ENCODE peak calls at places on chromosomes 7 and 10, in nine cellular contexts. One of them, this sample, is unnamed.

GRCh38 chr7:158655931-158656441 is 48.6 kb downstream of the NCAPG2 start:
- DNase-seq in breast epithelium: no peak
- DNase-seq in IMR-90: no peak
- DNase-seq in mesendoderm: no peak
- DNase-seq in small intestine: no peak
- DNase-seq in aorta: no peak
- DNase-seq in CD8-positive, alpha-beta T cell: no peak
- DNase-seq in cardiac muscle cell: no peak
- DNase-seq in neuronal stem cell: no peak
- DNase-seq in this sample: no peak

GRCh38 chr10:31011660-31012022 is 20.0 kb downstream of the ZNF438 start:
- DNase-seq in breast epithelium: no peak
- DNase-seq in IMR-90: peak; percentile 44
- DNase-seq in mesendoderm: no peak
- DNase-seq in small intestine: no peak
- DNase-seq in aorta: no peak
- DNase-seq in CD8-positive, alpha-beta T cell: no peak
- DNase-seq in cardiac muscle cell: no peak
- DNase-seq in neuronal stem cell: no peak
- DNase-seq in this sample: no peak

GRCh38 chr7:138746073-138746472 is 44.9 kb upstream of the SVOPL start:
- DNase-seq in breast epithelium: no peak
- DNase-seq in IMR-90: no peak
- DNase-seq in mesendoderm: no peak
- DNase-seq in small intestine: no peak
- DNase-seq in aorta: no peak
- DNase-seq in CD8-positive, alpha-beta T cell: no peak
- DNase-seq in cardiac muscle cell: no peak
- DNase-seq in neuronal stem cell: no peak
- DNase-seq in this sample: no peak

GRCh38 chr10:113020838-113021237 is 70.8 kb downstream of the TCF7L2 start:
- DNase-seq in breast epithelium: no peak
- DNase-seq in IMR-90: no peak
- DNase-seq in mesendoderm: no peak
- DNase-seq in small intestine: no peak
- DNase-seq in aorta: no peak
- DNase-seq in CD8-positive, alpha-beta T cell: no peak
- DNase-seq in cardiac muscle cell: no peak
- DNase-seq in neuronal stem cell: no peak
- DNase-seq in this sample: no peak

GRCh38 chr10:88186335-88186734 is 322.9 kb downstream of the PTEN start:
- DNase-seq in breast epithelium: no peak
- DNase-seq in IMR-90: peak; percentile 87
- DNase-seq in mesendoderm: no peak
- DNase-seq in small intestine: no peak
- DNase-seq in aorta: no peak
- DNase-seq in CD8-positive, alpha-beta T cell: no peak
- DNase-seq in cardiac muscle cell: peak; percentile 65
- DNase-seq in neuronal stem cell: no peak
- DNase-seq in this sample: no peak

GRCh38 chr7:100584677-100585510 is 1.0 kb downstream of the LRCH4 start:
- DNase-seq in breast epithelium: no peak
- DNase-seq in IMR-90: peak; percentile 89
- DNase-seq in mesendoderm: peak; percentile 91
- DNase-seq in small intestine: peak; percentile 87
- DNase-seq in aorta: peak; percentile 78
- DNase-seq in CD8-positive, alpha-beta T cell: no peak
- DNase-seq in cardiac muscle cell: peak; percentile 95
- DNase-seq in neuronal stem cell: peak; percentile 74
- DNase-seq in this sample: no peak

GRCh38 chr7:6578114-6579084 is 1.1 kb downstream of the ZDHHC4 start:
- DNase-seq in breast epithelium: no peak
- DNase-seq in IMR-90: peak; percentile 29
- DNase-seq in mesendoderm: peak; percentile 61
- DNase-seq in small intestine: no peak
- DNase-seq in aorta: no peak
- DNase-seq in CD8-positive, alpha-beta T cell: no peak
- DNase-seq in cardiac muscle cell: peak; percentile 24
- DNase-seq in neuronal stem cell: no peak
- DNase-seq in this sample: no peak

GRCh38 chr10:34337917-34338316 is 477.2 kb downstream of the PARD3 start:
- DNase-seq in breast epithelium: no peak
- DNase-seq in IMR-90: no peak
- DNase-seq in mesendoderm: no peak
- DNase-seq in small intestine: no peak
- DNase-seq in aorta: no peak
- DNase-seq in CD8-positive, alpha-beta T cell: no peak
- DNase-seq in cardiac muscle cell: no peak
- DNase-seq in neuronal stem cell: no peak
- DNase-seq in this sample: no peak

GRCh38 chr7:50837965-50838364 is 55.3 kb upstream of the GRB10 start:
- DNase-seq in breast epithelium: no peak
- DNase-seq in IMR-90: peak; percentile 89
- DNase-seq in mesendoderm: no peak
- DNase-seq in small intestine: no peak
- DNase-seq in aorta: no peak
- DNase-seq in CD8-positive, alpha-beta T cell: no peak
- DNase-seq in cardiac muscle cell: peak; percentile 48
- DNase-seq in neuronal stem cell: no peak
- DNase-seq in this sample: no peak

GRCh38 chr10:128036746-128037542 is 89.3 kb downstream of the MKI67 start:
- DNase-seq in breast epithelium: no peak
- DNase-seq in IMR-90: peak; percentile 16
- DNase-seq in mesendoderm: no peak
- DNase-seq in small intestine: peak; percentile 95
- DNase-seq in aorta: peak; percentile 78
- DNase-seq in CD8-positive, alpha-beta T cell: no peak
- DNase-seq in cardiac muscle cell: peak; percentile 47
- DNase-seq in neuronal stem cell: no peak
- DNase-seq in this sample: no peak

GRCh38 chr7:1114088-1114487 is 26.2 kb downstream of the GPER1 start:
- DNase-seq in breast epithelium: no peak
- DNase-seq in IMR-90: no peak
- DNase-seq in mesendoderm: no peak
- DNase-seq in small intestine: no peak
- DNase-seq in aorta: peak; percentile 59
- DNase-seq in CD8-positive, alpha-beta T cell: no peak
- DNase-seq in cardiac muscle cell: no peak
- DNase-seq in neuronal stem cell: no peak
- DNase-seq in this sample: no peak

GRCh38 chr10:15237351-15237750 is 68.9 kb upstream of the NMT2 start:
- DNase-seq in breast epithelium: no peak
- DNase-seq in IMR-90: peak; percentile 54
- DNase-seq in mesendoderm: peak; percentile 88
- DNase-seq in small intestine: peak; percentile 28
- DNase-seq in aorta: no peak
- DNase-seq in CD8-positive, alpha-beta T cell: no peak
- DNase-seq in cardiac muscle cell: peak; percentile 68
- DNase-seq in neuronal stem cell: no peak
- DNase-seq in this sample: no peak

GRCh38 chr7:114345494-114345893 is 69.1 kb upstream of the FOXP2 start:
- DNase-seq in breast epithelium: no peak
- DNase-seq in IMR-90: peak; percentile 33
- DNase-seq in mesendoderm: no peak
- DNase-seq in small intestine: no peak
- DNase-seq in aorta: no peak
- DNase-seq in CD8-positive, alpha-beta T cell: no peak
- DNase-seq in cardiac muscle cell: peak; percentile 46
- DNase-seq in neuronal stem cell: no peak
- DNase-seq in this sample: no peak

GRCh38 chr10:125692246-125692931 is 9.4 kb upstream of the TEX36 start:
- DNase-seq in breast epithelium: no peak
- DNase-seq in IMR-90: peak; percentile 23
- DNase-seq in mesendoderm: no peak
- DNase-seq in small intestine: no peak
- DNase-seq in aorta: no peak
- DNase-seq in CD8-positive, alpha-beta T cell: no peak
- DNase-seq in cardiac muscle cell: no peak
- DNase-seq in neuronal stem cell: no peak
- DNase-seq in this sample: no peak

GRCh38 chr10:133351408-133352318 is 4.5 kb downstream of the PRAP1 start:
- DNase-seq in breast epithelium: no peak
- DNase-seq in IMR-90: no peak
- DNase-seq in mesendoderm: peak; percentile 56
- DNase-seq in small intestine: no peak
- DNase-seq in aorta: no peak
- DNase-seq in CD8-positive, alpha-beta T cell: no peak
- DNase-seq in cardiac muscle cell: no peak
- DNase-seq in neuronal stem cell: no peak
- DNase-seq in this sample: no peak
- H3K4me1 ChIP-seq in breast epithelium: peaks cover 2% of the 10 kb centered on the region
- H3K4me1 ChIP-seq in IMR-90: peaks cover 2% of the 10 kb centered on the region
- H3K4me1 ChIP-seq in mesendoderm: peaks cover 3% of the 10 kb centered on the region
- H3K4me1 ChIP-seq in small intestine: peaks cover 6% of the 10 kb centered on the region
- H3K4me1 ChIP-seq in aorta: no peaks in the 10 kb centered on the region
- H3K4me1 ChIP-seq in CD8-positive, alpha-beta T cell: peaks cover 4% of the 10 kb centered on the region
- H3K4me1 ChIP-seq in cardiac muscle cell: no peaks in the 10 kb centered on the region
- H3K4me1 ChIP-seq in neuronal stem cell: peaks cover 11% of the 10 kb centered on the region
- H3K4me1 ChIP-seq in this sample: peaks cover 17% of the 10 kb centered on the region

DNA sequence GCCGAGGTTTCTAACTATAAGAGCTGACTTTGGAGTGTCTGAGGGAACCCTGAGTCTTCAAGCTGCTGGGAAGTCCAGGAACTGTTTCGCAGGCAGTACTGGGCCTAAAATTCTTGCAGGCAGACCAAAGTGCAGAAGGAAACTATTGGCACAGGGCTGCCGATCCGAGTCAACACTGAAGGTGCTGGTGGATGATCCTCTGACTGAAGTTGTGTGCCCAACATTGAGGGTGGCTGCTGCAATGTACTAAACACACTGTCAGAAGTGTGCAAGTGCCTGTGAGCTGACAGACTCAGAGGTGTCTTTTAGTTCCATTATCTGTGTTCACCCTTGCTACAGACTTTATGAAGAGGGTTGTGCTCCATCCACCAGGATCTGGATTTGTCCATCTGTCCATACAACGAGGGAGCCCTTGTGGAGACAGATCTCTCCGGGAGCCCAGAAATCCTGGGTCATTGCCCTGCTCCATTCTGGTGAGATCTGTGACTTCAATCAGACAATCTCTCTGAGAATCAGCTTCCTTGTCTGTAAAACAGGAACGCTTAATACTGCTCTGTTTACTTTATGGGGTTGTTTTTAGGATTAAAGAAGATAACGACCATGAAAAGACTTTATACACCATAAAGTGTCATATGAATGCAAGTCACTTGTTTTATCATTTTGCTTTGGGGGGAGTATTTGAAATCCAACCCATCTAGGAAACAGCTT is 9.5 kb upstream of the TRPV6 start:
- DNase-seq in breast epithelium: no peak
- DNase-seq in IMR-90: no peak
- DNase-seq in mesendoderm: no peak
- DNase-seq in small intestine: peak; percentile 53
- DNase-seq in aorta: no peak
- DNase-seq in CD8-positive, alpha-beta T cell: no peak
- DNase-seq in cardiac muscle cell: no peak
- DNase-seq in neuronal stem cell: no peak
- DNase-seq in this sample: no peak
- H3K4me3 ChIP-seq in breast epithelium: no peak overlapping the region
- H3K4me3 ChIP-seq in IMR-90: no peak overlapping the region
- H3K4me3 ChIP-seq in mesendoderm: no peak overlapping the region
- H3K4me3 ChIP-seq in small intestine: no peak overlapping the region
- H3K4me3 ChIP-seq in aorta: no peak overlapping the region
- H3K4me3 ChIP-seq in CD8-positive, alpha-beta T cell: no peak overlapping the region
- H3K4me3 ChIP-seq in cardiac muscle cell: no peak overlapping the region
- H3K4me3 ChIP-seq in neuronal stem cell: no peak overlapping the region
- H3K4me3 ChIP-seq in this sample: no peak overlapping the region

DNA sequence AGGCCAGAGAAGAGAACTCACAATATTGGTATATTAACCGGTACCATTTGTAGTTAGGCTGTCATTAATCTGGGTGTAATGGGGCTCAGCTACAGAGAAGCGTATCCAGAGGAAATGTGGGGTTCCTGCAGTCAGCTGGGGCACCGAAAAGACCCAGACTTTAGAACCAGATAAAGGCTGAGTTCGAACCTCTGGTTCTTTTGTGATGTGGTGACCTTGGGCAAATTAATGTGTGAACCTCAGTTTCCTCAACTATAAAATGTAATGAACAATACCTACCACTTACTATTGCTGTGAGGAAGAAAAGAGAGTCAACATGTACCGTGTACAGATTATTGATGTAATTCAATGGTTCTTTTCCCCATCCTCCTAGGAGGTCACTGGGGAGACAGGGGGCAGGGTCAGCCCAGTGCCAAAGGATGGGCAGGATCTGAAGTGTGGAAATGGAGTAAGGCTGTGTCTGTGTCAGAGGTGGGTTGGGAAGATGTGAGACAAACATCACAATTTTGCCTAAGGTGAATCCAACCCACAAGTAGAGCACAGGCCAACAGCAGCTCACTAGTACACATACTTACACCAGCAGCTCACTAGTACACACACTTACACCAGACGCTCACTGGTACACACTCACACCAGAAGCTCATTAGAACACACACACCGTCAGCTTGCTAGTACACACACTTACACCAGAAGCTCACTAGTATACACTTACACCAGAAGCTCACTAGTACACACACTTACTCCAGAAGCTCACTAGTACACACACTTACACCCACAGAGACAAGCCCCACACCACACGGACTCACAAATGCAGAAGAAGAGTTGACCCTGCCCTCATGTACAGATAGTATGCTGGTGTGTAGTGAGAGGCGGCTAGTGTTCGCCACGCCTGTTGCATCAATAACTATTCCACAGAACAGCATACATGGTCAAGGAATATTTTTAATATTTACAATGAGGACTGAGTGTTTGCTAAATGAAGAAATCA is 28.0 kb downstream of the PRSS2 start:
- DNase-seq in breast epithelium: peak; percentile 3
- DNase-seq in IMR-90: no peak
- DNase-seq in mesendoderm: no peak
- DNase-seq in small intestine: no peak
- DNase-seq in aorta: no peak
- DNase-seq in CD8-positive, alpha-beta T cell: peak; percentile 39
- DNase-seq in cardiac muscle cell: no peak
- DNase-seq in neuronal stem cell: no peak
- DNase-seq in this sample: no peak
- H3K27me3 ChIP-seq in breast epithelium: peaks cover 47% of the 10 kb centered on the region
- H3K27me3 ChIP-seq in IMR-90: peaks cover 64% of the 10 kb centered on the region
- H3K27me3 ChIP-seq in mesendoderm: no peaks in the 10 kb centered on the region
- H3K27me3 ChIP-seq in small intestine: no peaks in the 10 kb centered on the region
- H3K27me3 ChIP-seq in aorta: peaks cover 1% of the 10 kb centered on the region
- H3K27me3 ChIP-seq in CD8-positive, alpha-beta T cell: no peaks in the 10 kb centered on the region
- H3K27me3 ChIP-seq in cardiac muscle cell: peaks cover 71% of the 10 kb centered on the region
- H3K27me3 ChIP-seq in neuronal stem cell: peaks cover 72% of the 10 kb centered on the region
- H3K27me3 ChIP-seq in this sample: no peaks in the 10 kb centered on the region

DNA sequence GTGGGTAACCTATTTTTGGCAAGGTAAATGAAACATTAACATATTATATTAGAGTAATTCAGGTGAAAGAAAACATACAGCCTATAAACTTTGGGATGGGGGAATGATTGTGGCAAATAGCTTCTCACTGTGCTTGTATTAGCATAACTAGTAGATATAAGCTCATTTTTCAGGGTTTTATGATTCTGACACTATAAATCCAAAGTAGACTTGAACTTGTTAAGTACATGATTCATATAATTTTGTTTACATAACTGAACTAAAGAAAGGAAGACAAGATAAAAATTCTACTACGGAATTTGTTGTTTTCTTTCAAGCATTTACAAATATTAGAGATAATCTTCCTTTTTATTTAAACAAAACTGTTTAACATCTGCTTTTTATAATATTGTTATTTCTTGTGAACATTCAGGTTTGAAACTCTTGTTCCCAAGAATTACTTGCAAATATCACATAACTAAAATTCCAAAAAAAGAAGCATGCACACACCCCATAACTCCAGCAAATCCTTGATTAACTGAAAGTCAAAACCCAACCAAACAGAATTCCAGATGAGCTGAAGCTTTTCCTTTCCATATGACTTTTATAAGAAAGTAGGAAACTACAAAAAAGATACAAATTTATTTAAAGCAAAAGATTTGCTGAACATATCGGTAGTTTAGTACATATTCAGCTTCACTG is 142.3 kb downstream of the JAZF1 start:
- DNase-seq in breast epithelium: no peak
- DNase-seq in IMR-90: no peak
- DNase-seq in mesendoderm: no peak
- DNase-seq in small intestine: no peak
- DNase-seq in aorta: no peak
- DNase-seq in CD8-positive, alpha-beta T cell: no peak
- DNase-seq in cardiac muscle cell: no peak
- DNase-seq in neuronal stem cell: no peak
- DNase-seq in this sample: no peak
- H3K4me1 ChIP-seq in breast epithelium: no peaks in the 10 kb centered on the region
- H3K4me1 ChIP-seq in IMR-90: peaks cover 26% of the 10 kb centered on the region
- H3K4me1 ChIP-seq in mesendoderm: no peaks in the 10 kb centered on the region
- H3K4me1 ChIP-seq in small intestine: no peaks in the 10 kb centered on the region
- H3K4me1 ChIP-seq in aorta: no peaks in the 10 kb centered on the region
- H3K4me1 ChIP-seq in CD8-positive, alpha-beta T cell: no peaks in the 10 kb centered on the region
- H3K4me1 ChIP-seq in cardiac muscle cell: no peaks in the 10 kb centered on the region
- H3K4me1 ChIP-seq in neuronal stem cell: peaks cover 1% of the 10 kb centered on the region
- H3K4me1 ChIP-seq in this sample: peaks cover 6% of the 10 kb centered on the region

This sample was measured in tibial nerve.